ENCODE peak calls at places on chromosomes 5 and 9, in eight cellular contexts. T is uterus, V is heart right ventricle, P is endodermal cell, R is ascending aorta, N is stomach, Y is right cardiac atrium, D is pancreas. L is an unnamed sample.

GRCh38 chr9:79798450-79798849 is 226.7 kb downstream of the TLE4 start:
- DNase-seq in T (no peak), V (no peak), P (no peak), R (no peak), N (no peak), Y (no peak), D (no peak), L (no peak)

GRCh38 chr5:9699681-9700080 is 69.5 kb upstream of the TAS2R1 start:
- DNase-seq in T (no peak), V (no peak), P (no peak), R (no peak), N (no peak), Y (no peak), D (no peak), L (no peak)

GRCh38 chr5:179339996-179340395 is 5.3 kb downstream of the ADAMTS2 start:
- DNase-seq in T (no peak), V (no peak), P (no peak), R (no peak), N (no peak), Y (no peak), D (no peak), L (no peak)

GRCh38 chr5:81850494-81850893 is 99.6 kb upstream of the SSBP2 start:
- DNase-seq in T (peak; percentile 52), V (no peak), P (no peak), R (peak; percentile 65), N (no peak), Y (no peak), D (no peak), L (no peak)

GRCh38 chr5:56610093-56610698 is 205.2 kb upstream of the MAP3K1 start:
- DNase-seq in T (no peak), V (no peak), P (peak; percentile 53), R (no peak), N (no peak), Y (no peak), D (no peak), L (no peak)

GRCh38 chr9:38708759-38709158 is 11.2 kb downstream of the FAM240B start:
- DNase-seq in T (no peak), V (no peak), P (no peak), R (no peak), N (no peak), Y (no peak), D (no peak), L (no peak)

GRCh38 chr5:39423331-39423751 is 1.4 kb downstream of the DAB2 start:
- DNase-seq in T (no peak), V (peak; percentile 18), P (peak; percentile 70), R (no peak), N (no peak), Y (no peak), D (no peak), L (no peak)

GRCh38 chr9:37534901-37535300 is 41.3 kb downstream of the FBXO10 start:
- DNase-seq in T (no peak), V (no peak), P (no peak), R (no peak), N (no peak), Y (no peak), D (no peak), L (no peak)

GRCh38 chr5:140321796-140322195 is 18.9 kb upstream of the PFDN1 start:
- DNase-seq in T (no peak), V (peak; percentile 34), P (no peak), R (peak; percentile 80), N (no peak), Y (peak; percentile 41), D (no peak), L (no peak)

GRCh38 chr9:132973713-132974112 is 4.8 kb upstream of the GFI1B start:
- DNase-seq in T (no peak), V (no peak), P (peak; percentile 68), R (no peak), N (no peak), Y (no peak), D (no peak), L (no peak)

GRCh38 chr9:77194423-77194822 is 17.1 kb downstream of the VPS13A start:
- DNase-seq in T (no peak), V (no peak), P (no peak), R (no peak), N (no peak), Y (no peak), D (no peak), L (no peak)

GRCh38 chr5:175728885-175729828 is 71.3 kb downstream of the HRH2 start:
- DNase-seq in T (no peak), V (peak; percentile 32), P (peak; percentile 78), R (no peak), N (peak; percentile 43), Y (peak; percentile 27), D (no peak), L (no peak)

GRCh38 chr5:54205453-54205852 is 104.9 kb downstream of the ARL15 start:
- DNase-seq in T (no peak), V (no peak), P (no peak), R (no peak), N (no peak), Y (no peak), D (no peak), L (no peak)

GRCh38 chr5:127878174-127878750 is 175.1 kb downstream of the CCDC192 start:
- DNase-seq in T (no peak), V (peak; percentile 16), P (peak; percentile 87), R (no peak), N (peak; percentile 76), Y (peak; percentile 18), D (peak; percentile 45), L (no peak)

GRCh38 chr5:126464959-126465358 is 41.8 kb downstream of the GRAMD2B start:
- DNase-seq in T (no peak), V (no peak), P (peak; percentile 62), R (no peak), N (peak; percentile 79), Y (no peak), D (peak; percentile 55), L (no peak)

GRCh38 chr5:159805021-159805420 is 111.3 kb upstream of the ADRA1B start:
- DNase-seq in T (no peak), V (no peak), P (no peak), R (no peak), N (no peak), Y (peak; percentile 41), D (no peak), L (no peak)

GRCh38 chr9:133109931-133110650 is 10.9 kb downstream of the RALGDS start:
- DNase-seq in T (no peak), V (no peak), P (no peak), R (peak; percentile 39), N (no peak), Y (no peak), D (peak; percentile 14), L (no peak)

GRCh38 chr5:134637106-134637721 is 4.6 kb upstream of the SAR1B start:
- DNase-seq in T (no peak), V (no peak), P (peak; percentile 13), R (no peak), N (peak; percentile 54), Y (no peak), D (no peak), L (no peak)

GRCh38 chr5:83470920-83471404 is 582 bp upstream of the VCAN start:
- DNase-seq in T (no peak), V (no peak), P (no peak), R (peak; percentile 63), N (no peak), Y (no peak), D (no peak), L (no peak)

GRCh38 chr5:112967520-112968083 is 9.0 kb upstream of the DCP2 start:
- DNase-seq in T (no peak), V (no peak), P (no peak), R (no peak), N (no peak), Y (no peak), D (no peak), L (no peak)

DNA sequence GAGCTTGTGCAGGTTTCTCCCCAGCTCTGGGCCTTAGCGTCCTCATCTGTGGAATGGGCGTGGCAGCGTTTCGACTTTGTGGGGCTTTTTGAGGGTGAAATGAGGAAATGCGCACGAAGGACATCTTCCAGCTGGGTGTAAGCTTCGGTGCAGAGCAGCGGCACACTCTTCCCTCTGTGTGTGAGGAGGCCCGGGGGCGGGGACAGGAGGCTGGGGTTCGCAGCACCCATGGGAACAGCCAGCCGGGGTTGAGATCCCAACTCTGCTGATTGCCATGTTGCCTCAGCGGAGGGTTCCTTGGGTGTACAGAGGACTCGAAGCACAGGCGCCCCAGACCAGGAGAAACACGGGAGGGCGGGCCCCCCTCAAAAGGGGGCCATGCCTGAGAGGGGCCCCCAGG is 265.6 kb downstream of the NSG2 start:
- DNase-seq in T (no peak), V (no peak), P (no peak), R (peak; percentile 53), N (no peak), Y (no peak), D (no peak), L (no peak)
- H3K4me3 ChIP-seq in T (no peak overlapping the region), V (peak overlapping the region; percentile 61), P (no peak overlapping the region), R (no peak overlapping the region), N (no peak overlapping the region), Y (no peak overlapping the region), D (no peak overlapping the region), L (no peak overlapping the region)

GRCh38 chr5:26883375-26883774 is 155.0 kb downstream of the CDH9 start:
- DNase-seq in T (no peak), V (no peak), P (no peak), R (no peak), N (no peak), Y (no peak), D (no peak), L (no peak)
- H3K4me1 ChIP-seq in T (no peaks in the 10 kb centered on the region), V (no peaks in the 10 kb centered on the region), P (no peaks in the 10 kb centered on the region), R (no peaks in the 10 kb centered on the region), N (no peaks in the 10 kb centered on the region), Y (no peaks in the 10 kb centered on the region), D (no peaks in the 10 kb centered on the region), L (no peaks in the 10 kb centered on the region)

DNA sequence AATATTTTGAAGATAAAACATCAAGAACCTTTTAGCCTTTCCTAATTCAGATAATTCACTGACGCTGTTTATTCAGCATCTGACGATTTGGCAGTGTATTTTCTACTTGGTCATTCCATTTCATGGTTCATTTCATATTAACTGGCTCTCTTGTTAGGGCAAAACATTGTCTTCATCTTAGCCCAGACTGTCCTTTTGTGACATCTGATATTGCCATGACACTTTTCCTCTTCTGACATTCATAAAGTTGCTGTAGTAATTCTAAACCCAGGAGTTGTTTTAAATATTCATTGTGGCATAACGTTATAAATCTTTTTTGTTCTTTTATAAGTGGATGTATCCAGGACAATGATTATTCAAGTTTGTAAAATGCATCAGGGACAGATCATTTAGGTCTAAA is 1.8 kb downstream of the SCAMP1 start:
- DNase-seq in T (no peak), V (no peak), P (no peak), R (no peak), N (no peak), Y (no peak), D (no peak), L (no peak)
- H3K4me3 ChIP-seq in T (no peak overlapping the region), V (peak overlapping the region; percentile 82), P (peak overlapping the region; percentile 94), R (no peak overlapping the region), N (no peak overlapping the region), Y (no peak overlapping the region), D (no peak overlapping the region), L (no peak overlapping the region)

DNA sequence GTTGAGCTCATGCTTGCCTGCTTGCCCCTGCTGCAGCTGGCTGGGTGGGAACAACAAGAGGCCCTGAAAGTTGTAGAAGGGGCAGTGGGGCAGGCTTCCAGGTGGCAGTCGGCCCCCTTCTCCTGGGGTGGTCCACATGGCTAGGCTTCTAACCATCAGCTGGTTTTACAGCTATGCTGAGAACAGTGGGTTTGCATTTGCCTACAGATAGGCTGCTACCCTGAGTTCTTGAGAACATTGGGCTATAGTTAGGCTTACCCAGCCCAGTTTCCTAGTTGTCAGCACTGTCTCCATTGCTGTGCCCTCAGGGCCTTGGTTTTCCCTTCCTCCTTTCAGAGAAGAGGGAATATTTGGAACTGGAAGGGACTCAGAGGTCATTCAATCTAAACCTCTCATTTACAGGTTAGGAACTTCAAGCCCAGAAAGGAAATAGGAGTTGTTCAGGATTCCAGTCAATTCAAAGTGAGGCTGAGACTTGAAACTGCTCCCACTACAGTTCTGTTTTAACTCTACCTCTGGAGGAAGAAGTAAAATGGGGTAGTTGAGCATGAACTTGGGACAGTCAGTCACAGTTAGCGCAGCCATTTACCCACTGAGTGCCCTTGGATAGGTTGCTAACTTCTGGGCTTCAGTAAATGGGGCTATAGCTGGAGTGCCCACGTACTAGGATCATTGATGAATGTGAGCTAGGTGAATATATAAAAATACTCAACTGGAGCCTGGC is 11.5 kb downstream of the LARP1 start:
- DNase-seq in T (no peak), V (no peak), P (no peak), R (no peak), N (no peak), Y (no peak), D (no peak), L (no peak)
- H3K4me1 ChIP-seq in T (peaks cover 30% of the 10 kb centered on the region), V (peaks cover 87% of the 10 kb centered on the region), P (peaks cover 21% of the 10 kb centered on the region), R (peaks cover 46% of the 10 kb centered on the region), N (peaks cover 66% of the 10 kb centered on the region), Y (peaks cover 46% of the 10 kb centered on the region), D (peaks cover 73% of the 10 kb centered on the region), L (peaks cover 36% of the 10 kb centered on the region)

L was measured in thoracic aorta.